ENCODE peak calls at places on chromosomes 11 and 22, in ten cellular contexts. G is H54, R is lower leg skin, E is heart left ventricle, C is GM12878, V is right lobe of liver, K is esophagus squamous epithelium, P is adrenal gland, H is A549, I is sigmoid colon. J is an unnamed sample.

GRCh38 chr22:39306456-39307361 is 12.7 kb downstream of the RPL3 start:
- DNase-seq in G (no peak), R (peak), E (peak), C (no peak), V (no peak), K (no peak), P (peak), H (peak), I (no peak), J (peak)

GRCh38 chr11:34707462-34707840 is 86.6 kb downstream of the EHF start:
- DNase-seq in G (no peak), R (no peak), E (no peak), C (no peak), V (no peak), K (no peak), P (no peak), H (no peak), I (no peak), J (no peak)

GRCh38 chr11:25453471-25453870 is 878.5 kb upstream of the ANO3 start:
- DNase-seq in G (no peak), R (no peak), E (no peak), C (no peak), V (no peak), K (no peak), P (no peak), H (no peak), I (no peak), J (no peak)

GRCh38 chr11:12472401-12473065 is 95.2 kb downstream of the PARVA start:
- DNase-seq in G (no peak), R (no peak), E (no peak), C (no peak), V (no peak), K (no peak), P (no peak), H (no peak), I (no peak), J (no peak)

GRCh38 chr22:39431216-39431801 is 25.5 kb upstream of the MGAT3 start:
- DNase-seq in G (no peak), R (no peak), E (peak), C (no peak), V (no peak), K (no peak), P (no peak), H (no peak), I (no peak), J (no peak)

GRCh38 chr22:42939941-42940653 is 74.9 kb downstream of the PACSIN2 start:
- DNase-seq in G (peak), R (no peak), E (peak), C (no peak), V (no peak), K (no peak), P (peak), H (peak), I (no peak), J (peak)

GRCh38 chr11:61392991-61393595 is 706 bp downstream of the TMEM216 start:
- DNase-seq in G (no peak), R (no peak), E (no peak), C (no peak), V (no peak), K (no peak), P (no peak), H (peak), I (no peak), J (no peak)

GRCh38 chr11:11849127-11849746 is 7.5 kb downstream of the USP47 start:
- DNase-seq in G (no peak), R (peak), E (peak), C (peak), V (peak), K (no peak), P (peak), H (peak), I (no peak), J (peak)

GRCh38 chr11:48354677-48355076 is 11.6 kb downstream of the OR4C5 start:
- DNase-seq in G (no peak), R (no peak), E (no peak), C (no peak), V (no peak), K (no peak), P (no peak), H (no peak), I (no peak), J (no peak)

GRCh38 chr11:12785901-12786300 is 111.7 kb downstream of the TEAD1 start:
- DNase-seq in G (no peak), R (no peak), E (no peak), C (no peak), V (no peak), K (no peak), P (no peak), H (no peak), I (no peak), J (no peak)

GRCh38 chr22:19892925-19893324 is 38.3 kb upstream of the GNB1L start:
- DNase-seq in G (no peak), R (no peak), E (no peak), C (no peak), V (no peak), K (no peak), P (no peak), H (no peak), I (no peak), J (no peak)

GRCh38 chr11:88411265-88411664 is 73.7 kb upstream of the CTSC start:
- DNase-seq in G (no peak), R (no peak), E (no peak), C (no peak), V (no peak), K (no peak), P (no peak), H (no peak), I (no peak), J (no peak)

GRCh38 chr11:119323532-119324033 is 6.7 kb upstream of the MCAM start:
- DNase-seq in G (peak), R (no peak), E (peak), C (peak), V (no peak), K (no peak), P (peak), H (peak), I (peak), J (peak)

GRCh38 chr11:61293869-61294716 is 1.0 kb downstream of the VWCE start:
- DNase-seq in G (peak), R (no peak), E (peak), C (no peak), V (peak), K (no peak), P (peak), H (peak), I (peak), J (peak)

GRCh38 chr11:73252577-73253191 is 19.5 kb upstream of the P2RY6 start:
- DNase-seq in G (no peak), R (no peak), E (no peak), C (no peak), V (peak), K (no peak), P (no peak), H (peak), I (peak), J (no peak)

GRCh38 chr22:37545703-37546435 is 14.4 kb upstream of the CDC42EP1 start:
- DNase-seq in G (peak), R (peak), E (peak), C (no peak), V (peak), K (no peak), P (peak), H (peak), I (peak), J (peak)
- TF ChIP-seq POLR2A in G (peak), R (no peak), E (peak), C (no peak), V (peak), K (peak), P (peak), H (peak), I (peak), J (peak)

DNA sequence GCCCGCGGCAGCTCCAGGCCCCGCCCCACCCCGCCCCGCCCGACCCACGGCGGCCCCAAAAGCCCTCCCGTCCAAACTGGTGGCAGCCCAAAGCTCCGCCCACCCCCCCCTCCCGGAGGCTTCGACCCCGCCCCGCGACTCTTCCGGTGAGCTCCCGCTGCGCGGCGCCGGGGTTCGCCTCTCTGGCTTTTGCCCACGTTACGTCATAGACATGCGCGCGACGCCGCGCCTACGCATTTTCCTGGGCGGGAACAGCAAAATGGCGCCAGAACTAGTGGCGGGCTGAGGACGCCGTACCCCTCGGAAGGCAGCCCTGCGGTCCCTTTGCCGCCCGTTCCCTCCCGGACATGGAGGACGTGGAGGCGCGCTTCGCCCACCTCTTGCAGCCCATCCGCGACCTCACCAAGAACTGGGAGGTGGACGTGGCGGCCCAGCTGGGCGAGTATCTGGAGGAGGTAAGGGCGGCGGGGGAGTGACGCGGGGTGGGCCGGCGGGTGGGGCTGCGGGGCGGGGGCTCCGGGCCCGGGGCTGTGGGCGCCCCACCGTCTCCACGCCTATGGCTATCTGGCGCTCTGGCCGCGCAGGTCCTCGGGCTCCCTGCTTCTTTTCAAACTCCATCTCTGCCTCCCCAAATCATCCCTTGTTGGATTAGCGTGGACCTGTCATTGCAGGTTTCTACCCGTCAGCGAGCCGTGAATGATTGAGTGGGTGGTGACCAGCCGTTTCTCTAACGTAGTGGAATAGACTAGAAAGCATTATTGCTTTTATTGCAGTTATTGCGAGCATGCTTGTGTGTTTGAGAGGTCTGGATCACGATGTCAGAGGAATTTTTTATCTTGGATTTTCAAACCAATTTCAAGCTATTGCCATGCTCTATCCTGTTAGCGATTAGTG is at the start of gene NCAPH2:
- DNase-seq in G (peak), R (peak), E (peak), C (peak), V (peak), K (peak), P (peak), H (peak), I (peak), J (peak)
- TF ChIP-seq POLR2A in G (peak), R (no peak), E (peak), C (peak), V (peak), K (peak), P (peak), H (peak), I (peak), J (peak)

GRCh38 chr22:23812378-23812777 is 25.6 kb downstream of the SMARCB1 start:
- DNase-seq in G (no peak), R (no peak), E (no peak), C (no peak), V (no peak), K (no peak), P (no peak), H (no peak), I (no peak), J (no peak)
- TF ChIP-seq POLR2A in G (no peak), R (no peak), E (no peak), C (no peak), V (no peak), K (no peak), P (no peak), H (no peak), I (no peak), J (no peak)

DNA sequence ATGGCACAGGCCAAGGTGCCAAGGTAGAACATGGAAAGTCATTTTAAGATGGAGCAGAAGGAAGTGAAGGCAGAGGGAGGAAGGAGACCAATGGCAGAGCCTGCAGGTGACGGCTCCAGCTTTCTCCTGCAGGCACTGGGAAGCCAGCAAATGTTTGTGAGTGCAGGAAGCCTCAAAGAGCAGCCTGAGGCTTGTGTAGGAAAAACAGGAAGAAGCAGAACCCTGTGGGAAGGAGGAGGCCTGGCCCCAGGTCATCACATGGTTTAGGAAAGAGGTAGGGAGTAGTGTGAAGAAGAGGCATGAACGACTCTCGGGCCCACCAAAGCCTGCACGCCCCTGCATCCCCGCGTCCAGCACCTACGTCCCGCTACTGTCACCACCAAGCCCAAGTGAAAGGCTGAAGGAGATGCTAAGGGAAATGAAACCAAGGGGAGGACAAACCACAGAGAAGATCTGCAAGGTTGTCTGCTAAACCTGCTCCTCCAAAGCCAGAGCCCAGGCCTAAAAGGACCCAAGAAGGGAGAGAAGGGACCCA is 151.5 kb downstream of the CHST1 start:
- DNase-seq in G (no peak), R (no peak), E (no peak), C (no peak), V (no peak), K (no peak), P (no peak), H (no peak), I (no peak), J (no peak)
- TF ChIP-seq POLR2A in G (no peak), R (no peak), E (no peak), C (no peak), V (no peak), K (no peak), P (no peak), H (no peak), I (no peak), J (no peak)

GRCh38 chr11:59145534-59145933 is 2.9 kb downstream of the FAM111A start:
- DNase-seq in G (no peak), R (no peak), E (no peak), C (no peak), V (no peak), K (no peak), P (no peak), H (no peak), I (no peak), J (no peak)

GRCh38 chr11:59142530-59143507 is at the start of gene FAM111A:
- DNase-seq in G (peak), R (peak), E (peak), C (peak), V (peak), K (peak), P (peak), H (peak), I (peak), J (peak)

GRCh38 chr11:59141673-59142460 is 789 bp upstream of the FAM111A start:
- DNase-seq in G (no peak), R (no peak), E (no peak), C (no peak), V (no peak), K (no peak), P (no peak), H (no peak), I (no peak), J (no peak)

GRCh38 chr11:59144096-59144495 is 1.4 kb downstream of the FAM111A start:
- DNase-seq in G (no peak), R (no peak), E (no peak), C (no peak), V (no peak), K (no peak), P (no peak), H (no peak), I (no peak), J (no peak)

DNA sequence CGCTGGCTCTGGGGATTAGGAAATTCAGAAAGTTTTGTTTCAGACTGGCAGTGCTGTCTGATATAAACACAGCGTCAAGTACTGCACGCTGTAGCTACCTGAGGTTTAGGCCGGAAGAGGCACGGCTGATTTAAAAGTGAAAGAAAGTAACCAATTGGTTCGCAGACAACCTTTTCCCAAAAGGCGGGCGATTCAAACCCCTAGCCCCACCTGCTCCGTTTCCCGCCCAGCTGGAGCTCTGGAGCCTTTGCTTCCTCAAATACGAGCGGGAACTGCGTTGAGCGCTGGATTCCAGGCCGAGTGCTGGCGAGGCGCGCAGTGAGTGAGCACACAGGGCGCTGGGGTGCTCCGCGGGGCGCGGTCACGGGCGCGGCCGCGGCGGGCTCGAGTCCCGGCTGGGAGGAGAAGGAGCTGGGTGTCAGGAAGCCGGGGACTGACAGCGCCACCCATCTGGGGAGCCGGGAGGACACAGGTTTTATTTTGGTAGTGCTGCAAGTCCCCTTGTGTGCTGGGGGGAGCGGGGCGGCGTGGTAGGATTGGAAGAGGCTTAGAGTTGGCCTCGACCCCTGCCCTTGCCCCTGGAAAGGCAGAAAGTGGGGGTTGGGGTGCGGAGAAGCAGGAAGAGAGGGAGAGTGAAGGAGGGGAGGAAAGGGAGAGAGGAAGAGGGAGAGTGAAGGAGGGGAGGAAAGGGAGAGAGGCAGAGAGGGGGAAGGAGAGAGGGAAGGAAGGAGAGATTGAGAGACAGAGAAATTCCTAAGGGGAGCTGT is 2.1 kb downstream of the FAM111A start:
- DNase-seq in G (peak), R (peak), E (peak), C (peak), V (peak), K (no peak), P (peak), H (peak), I (peak), J (peak)
- TF ChIP-seq POLR2A in G (peak), R (no peak), E (no peak), C (peak), V (no peak), K (no peak), P (peak), H (no peak), I (no peak), J (no peak)

DNA sequence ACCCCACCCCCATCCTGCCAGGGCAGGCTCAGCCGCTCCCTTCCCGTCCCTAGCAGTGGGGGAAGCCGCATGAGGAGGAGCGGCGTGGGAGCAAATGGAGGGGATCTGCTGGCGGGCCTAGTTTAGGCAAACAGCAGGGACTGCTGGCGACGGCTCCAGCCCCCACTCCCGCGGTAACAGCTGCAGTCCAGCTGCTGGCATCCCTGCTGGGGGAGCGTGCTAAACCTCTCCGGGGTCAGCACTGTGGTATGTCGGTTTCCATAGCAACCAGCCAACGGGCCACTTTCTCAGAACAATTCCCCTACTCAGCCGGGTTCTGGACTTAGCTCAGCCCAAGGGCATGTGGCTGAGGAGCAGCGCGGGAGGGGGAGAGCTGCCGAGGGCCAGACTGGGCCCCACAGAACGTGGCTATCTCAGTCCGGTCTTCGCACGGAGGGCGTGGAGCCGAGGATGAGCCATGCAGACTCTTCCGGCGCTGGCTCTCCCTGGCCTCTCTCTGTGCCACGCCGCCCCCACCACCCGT is 98.8 kb downstream of the PKNOX2 start:
- DNase-seq in G (no peak), R (peak), E (peak), C (no peak), V (no peak), K (no peak), P (peak), H (no peak), I (peak), J (peak)
- TF ChIP-seq POLR2A in G (no peak), R (no peak), E (no peak), C (no peak), V (no peak), K (no peak), P (no peak), H (no peak), I (no peak), J (no peak)

GRCh38 chr22:25881353-25881752 is 139.4 kb downstream of the MYO18B start:
- DNase-seq in G (no peak), R (no peak), E (no peak), C (no peak), V (no peak), K (no peak), P (no peak), H (no peak), I (no peak), J (no peak)
- TF ChIP-seq POLR2A in G (no peak), R (no peak), E (no peak), C (no peak), V (no peak), K (no peak), P (no peak), H (no peak), I (no peak), J (no peak)

GRCh38 chr11:128525411-128526243 is 61.7 kb downstream of the ETS1 start:
- DNase-seq in G (no peak), R (no peak), E (no peak), C (no peak), V (no peak), K (no peak), P (no peak), H (no peak), I (no peak), J (no peak)

GRCh38 chr11:128528294-128528693 is 59.1 kb downstream of the ETS1 start:
- DNase-seq in G (no peak), R (no peak), E (no peak), C (no peak), V (no peak), K (no peak), P (no peak), H (no peak), I (no peak), J (no peak)

GRCh38 chr11:128530119-128531091 is 57.0 kb downstream of the ETS1 start:
- DNase-seq in G (no peak), R (no peak), E (peak), C (no peak), V (no peak), K (no peak), P (no peak), H (no peak), I (peak), J (peak)

GRCh38 chr11:128524172-128524571 is 63.2 kb downstream of the ETS1 start:
- DNase-seq in G (no peak), R (no peak), E (no peak), C (no peak), V (no peak), K (no peak), P (no peak), H (no peak), I (no peak), J (no peak)

GRCh38 chr11:128527046-128527445 is 60.3 kb downstream of the ETS1 start:
- DNase-seq in G (no peak), R (no peak), E (no peak), C (no peak), V (no peak), K (no peak), P (no peak), H (no peak), I (no peak), J (no peak)
- TF ChIP-seq POLR2A in G (no peak), R (no peak), E (no peak), C (no peak), V (no peak), K (no peak), P (no peak), H (no peak), I (no peak), J (no peak)

J was measured in transverse colon.